ENCODE peak calls at places on chromosome 1, in five cellular contexts. One of them, this sample, is unnamed.

GRCh38 chr1:119859647-119860046 is 36.7 kb downstream of the ADAM30 start:
- DNase-seq in SJCRH30: no peak
- DNase-seq in neural progenitor cell: no peak
- DNase-seq in heart right ventricle: no peak
- DNase-seq in A549: peak; percentile 12
- DNase-seq in this sample: no peak

GRCh38 chr1:46667782-46668760 is at the start of gene ATPAF1:
- DNase-seq in SJCRH30: peak; percentile 73
- DNase-seq in neural progenitor cell: peak; percentile 89
- DNase-seq in heart right ventricle: peak; percentile 59
- DNase-seq in A549: peak; percentile 82
- DNase-seq in this sample: peak; percentile 70

GRCh38 chr1:41613646-41614592 is 129.4 kb upstream of the EDN2 start:
- DNase-seq in SJCRH30: peak; percentile 77
- DNase-seq in neural progenitor cell: no peak
- DNase-seq in heart right ventricle: no peak
- DNase-seq in A549: no peak
- DNase-seq in this sample: no peak

GRCh38 chr1:16367968-16368910 is 1.2 kb downstream of the SZRD1 start:
- DNase-seq in SJCRH30: no peak
- DNase-seq in neural progenitor cell: peak; percentile 74
- DNase-seq in heart right ventricle: no peak
- DNase-seq in A549: no peak
- DNase-seq in this sample: no peak

GRCh38 chr1:207833381-207833780 is 77.5 kb downstream of the CD34 start:
- DNase-seq in SJCRH30: no peak
- DNase-seq in neural progenitor cell: no peak
- DNase-seq in heart right ventricle: no peak
- DNase-seq in A549: no peak
- DNase-seq in this sample: no peak

GRCh38 chr1:205229399-205229861 is 1.7 kb downstream of the TMCC2 start:
- DNase-seq in SJCRH30: peak; percentile 94
- DNase-seq in neural progenitor cell: peak; percentile 82
- DNase-seq in heart right ventricle: peak; percentile 55
- DNase-seq in A549: peak; percentile 76
- DNase-seq in this sample: peak; percentile 49

GRCh38 chr1:106681939-106682522 is 374.4 kb upstream of the PRMT6 start:
- DNase-seq in SJCRH30: no peak
- DNase-seq in neural progenitor cell: no peak
- DNase-seq in heart right ventricle: no peak
- DNase-seq in A549: no peak
- DNase-seq in this sample: no peak

GRCh38 chr1:215277537-215277936 is 195.0 kb downstream of the KCNK2 start:
- DNase-seq in SJCRH30: no peak
- DNase-seq in neural progenitor cell: no peak
- DNase-seq in heart right ventricle: no peak
- DNase-seq in A549: no peak
- DNase-seq in this sample: no peak

GRCh38 chr1:200292699-200293098 is 117.1 kb downstream of the ZNF281 start:
- DNase-seq in SJCRH30: no peak
- DNase-seq in neural progenitor cell: no peak
- DNase-seq in heart right ventricle: no peak
- DNase-seq in A549: no peak
- DNase-seq in this sample: no peak

GRCh38 chr1:42165511-42166210 is 1.1 kb upstream of the GUCA2A start:
- DNase-seq in SJCRH30: peak; percentile 91
- DNase-seq in neural progenitor cell: no peak
- DNase-seq in heart right ventricle: peak; percentile 64
- DNase-seq in A549: peak; percentile 83
- DNase-seq in this sample: no peak

GRCh38 chr1:208161656-208162375 is 82.4 kb downstream of the PLXNA2 start:
- DNase-seq in SJCRH30: no peak
- DNase-seq in neural progenitor cell: no peak
- DNase-seq in heart right ventricle: no peak
- DNase-seq in A549: no peak
- DNase-seq in this sample: no peak

GRCh38 chr1:202056644-202057334 is 46.4 kb downstream of the ELF3 start:
- DNase-seq in SJCRH30: peak; percentile 86
- DNase-seq in neural progenitor cell: no peak
- DNase-seq in heart right ventricle: peak; percentile 61
- DNase-seq in A549: peak; percentile 98
- DNase-seq in this sample: no peak

GRCh38 chr1:13899856-13900255 is 199.9 kb downstream of the PRDM2 start:
- DNase-seq in SJCRH30: no peak
- DNase-seq in neural progenitor cell: no peak
- DNase-seq in heart right ventricle: no peak
- DNase-seq in A549: no peak
- DNase-seq in this sample: no peak

GRCh38 chr1:17438176-17438976 is 1.1 kb downstream of the RCC2 start:
- DNase-seq in SJCRH30: peak; percentile 86
- DNase-seq in neural progenitor cell: peak; percentile 80
- DNase-seq in heart right ventricle: peak; percentile 67
- DNase-seq in A549: peak; percentile 61
- DNase-seq in this sample: peak; percentile 68

GRCh38 chr1:112515311-112516009 is 6.7 kb downstream of the WNT2B start:
- DNase-seq in SJCRH30: no peak
- DNase-seq in neural progenitor cell: peak; percentile 96
- DNase-seq in heart right ventricle: no peak
- DNase-seq in A549: no peak
- DNase-seq in this sample: no peak

GRCh38 chr1:219365435-219365834 is 191.8 kb downstream of the LYPLAL1 start:
- DNase-seq in SJCRH30: no peak
- DNase-seq in neural progenitor cell: no peak
- DNase-seq in heart right ventricle: no peak
- DNase-seq in A549: no peak
- DNase-seq in this sample: no peak

GRCh38 chr1:168141986-168142385 is 5.3 kb upstream of the GPR161 start:
- DNase-seq in SJCRH30: no peak
- DNase-seq in neural progenitor cell: peak; percentile 27
- DNase-seq in heart right ventricle: no peak
- DNase-seq in A549: no peak
- DNase-seq in this sample: no peak

GRCh38 chr1:231986631-231987291 is 360.2 kb downstream of the DISC1 start:
- DNase-seq in SJCRH30: no peak
- DNase-seq in neural progenitor cell: peak; percentile 41
- DNase-seq in heart right ventricle: peak; percentile 26
- DNase-seq in A549: no peak
- DNase-seq in this sample: no peak

GRCh38 chr1:218521414-218522169 is 176.5 kb downstream of the TGFB2 start:
- DNase-seq in SJCRH30: peak; percentile 45
- DNase-seq in neural progenitor cell: peak; percentile 52
- DNase-seq in heart right ventricle: peak; percentile 45
- DNase-seq in A549: peak; percentile 59
- DNase-seq in this sample: peak; percentile 3

GRCh38 chr1:212488436-212489283 is 55.9 kb downstream of the NENF start:
- DNase-seq in SJCRH30: peak; percentile 72
- DNase-seq in neural progenitor cell: peak; percentile 31
- DNase-seq in heart right ventricle: peak; percentile 46
- DNase-seq in A549: peak; percentile 98
- DNase-seq in this sample: peak; percentile 48

GRCh38 chr1:201329286-201329685 is 46.0 kb downstream of the PKP1 start:
- DNase-seq in SJCRH30: no peak
- DNase-seq in neural progenitor cell: no peak
- DNase-seq in heart right ventricle: no peak
- DNase-seq in A549: no peak
- DNase-seq in this sample: no peak

GRCh38 chr1:218408942-218409341 is 63.8 kb downstream of the TGFB2 start:
- DNase-seq in SJCRH30: no peak
- DNase-seq in neural progenitor cell: peak; percentile 32
- DNase-seq in heart right ventricle: no peak
- DNase-seq in A549: no peak
- DNase-seq in this sample: no peak

GRCh38 chr1:159076753-159077656 is at the start of gene AIM2:
- DNase-seq in SJCRH30: no peak
- DNase-seq in neural progenitor cell: no peak
- DNase-seq in heart right ventricle: no peak
- DNase-seq in A549: no peak
- DNase-seq in this sample: no peak

GRCh38 chr1:114703242-114703641 is 7.9 kb upstream of the AMPD1 start:
- DNase-seq in SJCRH30: no peak
- DNase-seq in neural progenitor cell: no peak
- DNase-seq in heart right ventricle: no peak
- DNase-seq in A549: no peak
- DNase-seq in this sample: no peak

GRCh38 chr1:110098222-110099026 is 13.8 kb upstream of the UBL4B start:
- DNase-seq in SJCRH30: no peak
- DNase-seq in neural progenitor cell: no peak
- DNase-seq in heart right ventricle: no peak
- DNase-seq in A549: peak; percentile 26
- DNase-seq in this sample: no peak

GRCh38 chr1:192159769-192160168 is 1.5 kb downstream of the RGS18 start:
- DNase-seq in SJCRH30: no peak
- DNase-seq in neural progenitor cell: no peak
- DNase-seq in heart right ventricle: no peak
- DNase-seq in A549: no peak
- DNase-seq in this sample: no peak

GRCh38 chr1:23108918-23109533 is 59.6 kb downstream of the LUZP1 start:
- DNase-seq in SJCRH30: no peak
- DNase-seq in neural progenitor cell: no peak
- DNase-seq in heart right ventricle: no peak
- DNase-seq in A549: no peak
- DNase-seq in this sample: no peak

GRCh38 chr1:7478797-7479499 is 292.1 kb upstream of the VAMP3 start:
- DNase-seq in SJCRH30: no peak
- DNase-seq in neural progenitor cell: no peak
- DNase-seq in heart right ventricle: peak; percentile 86
- DNase-seq in A549: peak; percentile 75
- DNase-seq in this sample: peak; percentile 13

GRCh38 chr1:59322394-59323179 is 25.7 kb downstream of the FGGY start:
- DNase-seq in SJCRH30: no peak
- DNase-seq in neural progenitor cell: no peak
- DNase-seq in heart right ventricle: no peak
- DNase-seq in A549: no peak
- DNase-seq in this sample: no peak

GRCh38 chr1:36122062-36122461 is 3.0 kb downstream of the COL8A2 start:
- DNase-seq in SJCRH30: no peak
- DNase-seq in neural progenitor cell: no peak
- DNase-seq in heart right ventricle: no peak
- DNase-seq in A549: no peak
- DNase-seq in this sample: no peak

GRCh38 chr1:231338270-231339128 is at the start of gene SPRTN:
- DNase-seq in SJCRH30: no peak
- DNase-seq in neural progenitor cell: peak; percentile 73
- DNase-seq in heart right ventricle: no peak
- DNase-seq in A549: no peak
- DNase-seq in this sample: no peak

GRCh38 chr1:209657140-209657879 is 5.1 kb upstream of the LAMB3 start:
- DNase-seq in SJCRH30: no peak
- DNase-seq in neural progenitor cell: no peak
- DNase-seq in heart right ventricle: no peak
- DNase-seq in A549: no peak
- DNase-seq in this sample: no peak

GRCh38 chr1:26938004-26938658 is 16.6 kb downstream of the NUDC start:
- DNase-seq in SJCRH30: no peak
- DNase-seq in neural progenitor cell: no peak
- DNase-seq in heart right ventricle: peak; percentile 37
- DNase-seq in A549: no peak
- DNase-seq in this sample: no peak

GRCh38 chr1:185693654-185694053 is 40.5 kb upstream of the HMCN1 start:
- DNase-seq in SJCRH30: peak; percentile 5
- DNase-seq in neural progenitor cell: no peak
- DNase-seq in heart right ventricle: no peak
- DNase-seq in A549: no peak
- DNase-seq in this sample: no peak
- H3K27ac ChIP-seq in SJCRH30: no peak overlapping the region
- H3K27ac ChIP-seq in neural progenitor cell: no peak overlapping the region
- H3K27ac ChIP-seq in heart right ventricle: peak overlapping the region; percentile 83
- H3K27ac ChIP-seq in A549: no peak overlapping the region
- H3K27ac ChIP-seq in this sample: no peak overlapping the region

GRCh38 chr1:162823231-162823630 is 32.7 kb downstream of the HSD17B7 start:
- DNase-seq in SJCRH30: no peak
- DNase-seq in neural progenitor cell: no peak
- DNase-seq in heart right ventricle: no peak
- DNase-seq in A549: no peak
- DNase-seq in this sample: no peak
- H3K27ac ChIP-seq in SJCRH30: no peak overlapping the region
- H3K27ac ChIP-seq in neural progenitor cell: no peak overlapping the region
- H3K27ac ChIP-seq in heart right ventricle: no peak overlapping the region
- H3K27ac ChIP-seq in A549: no peak overlapping the region
- H3K27ac ChIP-seq in this sample: no peak overlapping the region

GRCh38 chr1:116983112-116983511 is 18.4 kb upstream of the CD101 start:
- DNase-seq in SJCRH30: no peak
- DNase-seq in neural progenitor cell: no peak
- DNase-seq in heart right ventricle: no peak
- DNase-seq in A549: no peak
- DNase-seq in this sample: no peak

GRCh38 chr1:116983678-116984077 is 17.9 kb upstream of the CD101 start:
- DNase-seq in SJCRH30: no peak
- DNase-seq in neural progenitor cell: no peak
- DNase-seq in heart right ventricle: no peak
- DNase-seq in A549: no peak
- DNase-seq in this sample: no peak

GRCh38 chr1:116984406-116985160 is 17.0 kb upstream of the CD101 start:
- DNase-seq in SJCRH30: no peak
- DNase-seq in neural progenitor cell: no peak
- DNase-seq in heart right ventricle: peak; percentile 57
- DNase-seq in A549: no peak
- DNase-seq in this sample: no peak

GRCh38 chr1:116982319-116983004 is 19.1 kb upstream of the CD101 start:
- DNase-seq in SJCRH30: no peak
- DNase-seq in neural progenitor cell: no peak
- DNase-seq in heart right ventricle: no peak
- DNase-seq in A549: no peak
- DNase-seq in this sample: no peak

DNA sequence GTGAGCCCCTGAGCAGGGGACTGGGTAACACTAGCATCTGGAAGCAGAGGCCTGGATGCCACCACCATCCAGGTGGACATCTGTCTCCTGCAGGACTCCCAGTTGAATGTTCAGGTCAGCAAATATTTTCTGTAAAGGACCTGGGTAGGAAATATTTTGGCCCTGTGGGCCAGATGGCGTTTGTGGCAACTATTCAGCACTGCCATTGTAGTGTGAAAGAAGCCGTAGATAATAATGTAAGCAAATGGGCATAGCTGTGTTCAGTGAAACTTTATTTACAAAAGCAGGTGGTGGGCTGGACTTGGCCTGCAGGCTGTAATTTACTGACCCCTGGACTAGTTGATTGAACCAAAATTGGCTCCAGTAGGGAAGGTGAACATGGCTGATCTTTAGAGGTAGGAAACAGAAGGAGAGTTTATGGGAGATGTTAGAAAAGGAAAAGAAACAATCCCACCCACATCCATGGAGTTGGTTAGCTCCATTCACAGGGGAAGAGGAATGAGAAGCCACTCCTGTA is 20.0 kb upstream of the CD101 start:
- DNase-seq in SJCRH30: no peak
- DNase-seq in neural progenitor cell: no peak
- DNase-seq in heart right ventricle: no peak
- DNase-seq in A549: no peak
- DNase-seq in this sample: no peak
- H3K27ac ChIP-seq in SJCRH30: no peak overlapping the region
- H3K27ac ChIP-seq in neural progenitor cell: no peak overlapping the region
- H3K27ac ChIP-seq in heart right ventricle: peak overlapping the region; percentile 81
- H3K27ac ChIP-seq in A549: no peak overlapping the region
- H3K27ac ChIP-seq in this sample: no peak overlapping the region

GRCh38 chr1:180380259-180381183 is 121.9 kb downstream of the ACBD6 start:
- DNase-seq in SJCRH30: no peak
- DNase-seq in neural progenitor cell: no peak
- DNase-seq in heart right ventricle: no peak
- DNase-seq in A549: no peak
- DNase-seq in this sample: no peak
- H3K27ac ChIP-seq in SJCRH30: no peak overlapping the region
- H3K27ac ChIP-seq in neural progenitor cell: no peak overlapping the region
- H3K27ac ChIP-seq in heart right ventricle: no peak overlapping the region
- H3K27ac ChIP-seq in A549: no peak overlapping the region
- H3K27ac ChIP-seq in this sample: no peak overlapping the region